ENCODE peak calls at places on chromosomes 11 and 22, in six cellular contexts. H is PC-3, K is H9, Q is IMR-90, Y is HCT116, R is hepatocyte. O is an unnamed sample.

GRCh38 chr22:20438678-20439492 is 1.3 kb upstream of the SCARF2 start:
- DNase-seq in H (no peak), K (peak), Q (no peak), Y (no peak), R (no peak), O (no peak)

GRCh38 chr11:111641339-111642015 is 39.2 kb downstream of the SIK2 start:
- DNase-seq in H (no peak), K (no peak), Q (no peak), Y (no peak), R (no peak), O (peak)

GRCh38 chr11:115927823-115928329 is 423.7 kb upstream of the CADM1 start:
- DNase-seq in H (no peak), K (no peak), Q (no peak), Y (no peak), R (no peak), O (no peak)

GRCh38 chr11:117366875-117367274 is 39.2 kb downstream of the CEP164 start:
- DNase-seq in H (no peak), K (no peak), Q (no peak), Y (no peak), R (no peak), O (no peak)

GRCh38 chr11:47768090-47768620 is 1.0 kb upstream of the FNBP4 start:
- DNase-seq in H (peak), K (no peak), Q (peak), Y (no peak), R (peak), O (peak)

GRCh38 chr11:121318848-121319834 is 26.6 kb downstream of the SC5D start:
- DNase-seq in H (peak), K (no peak), Q (peak), Y (peak), R (peak), O (peak)

GRCh38 chr11:94402355-94402754 is 1.1 kb upstream of the GPR83 start:
- DNase-seq in H (peak), K (no peak), Q (no peak), Y (no peak), R (no peak), O (no peak)

GRCh38 chr22:17471901-17472566 is 91.3 kb upstream of the SLC25A18 start:
- DNase-seq in H (no peak), K (no peak), Q (no peak), Y (no peak), R (no peak), O (no peak)

GRCh38 chr11:122556605-122557004 is 98.9 kb upstream of the UBASH3B start:
- DNase-seq in H (no peak), K (peak), Q (no peak), Y (no peak), R (peak), O (no peak)

GRCh38 chr22:35995772-35996171 is 32.9 kb downstream of the RBFOX2 start:
- DNase-seq in H (peak), K (no peak), Q (peak), Y (no peak), R (peak), O (peak)

GRCh38 chr11:10893713-10894112 is 35.9 kb upstream of the ZBED5 start:
- DNase-seq in H (peak), K (no peak), Q (peak), Y (no peak), R (peak), O (no peak)

GRCh38 chr11:131195801-131196517 is 174.5 kb upstream of the NTM start:
- DNase-seq in H (peak), K (no peak), Q (peak), Y (no peak), R (peak), O (no peak)

GRCh38 chr11:44324787-44325525 is 15.0 kb upstream of the ALX4 start:
- DNase-seq in H (peak), K (no peak), Q (no peak), Y (no peak), R (peak), O (no peak)

GRCh38 chr11:69462106-69463045 is 19.1 kb upstream of the LINC01488 start:
- DNase-seq in H (no peak), K (no peak), Q (no peak), Y (no peak), R (no peak), O (no peak)

GRCh38 chr11:63012450-63013238 is 3.0 kb downstream of the SLC22A8 start:
- DNase-seq in H (no peak), K (no peak), Q (no peak), Y (no peak), R (peak), O (no peak)

GRCh38 chr11:62088331-62088933 is 35.4 kb upstream of the INCENP start:
- DNase-seq in H (peak), K (no peak), Q (no peak), Y (no peak), R (no peak), O (no peak)

GRCh38 chr11:39992550-39992949 is 1466.9 kb downstream of the LRRC4C start:
- DNase-seq in H (no peak), K (no peak), Q (no peak), Y (no peak), R (no peak), O (no peak)

GRCh38 chr11:128399186-128399585 is 188.2 kb downstream of the ETS1 start:
- DNase-seq in H (peak), K (no peak), Q (peak), Y (no peak), R (peak), O (peak)

GRCh38 chr11:118263694-118264567 is at the start of gene MPZL2:
- DNase-seq in H (peak), K (peak), Q (no peak), Y (peak), R (peak), O (peak)

GRCh38 chr11:1676254-1676740 is 20.7 kb upstream of the KRTAP5-6 start:
- DNase-seq in H (no peak), K (no peak), Q (no peak), Y (no peak), R (no peak), O (no peak)

GRCh38 chr11:117587416-117587815 is 209.6 kb downstream of the DSCAML1 start:
- DNase-seq in H (no peak), K (no peak), Q (no peak), Y (no peak), R (no peak), O (no peak)

GRCh38 chr11:111372538-111372937 is 6.5 kb downstream of the POU2AF1 start:
- DNase-seq in H (no peak), K (no peak), Q (no peak), Y (no peak), R (no peak), O (no peak)

GRCh38 chr11:86046111-86046510 is 22.8 kb downstream of the PICALM start:
- DNase-seq in H (no peak), K (no peak), Q (no peak), Y (no peak), R (no peak), O (no peak)

GRCh38 chr11:10878408-10879214 is 20.8 kb upstream of the ZBED5 start:
- DNase-seq in H (peak), K (peak), Q (peak), Y (peak), R (peak), O (peak)

GRCh38 chr11:15326535-15326934 is 211.8 kb downstream of the INSC start:
- DNase-seq in H (no peak), K (no peak), Q (no peak), Y (no peak), R (no peak), O (no peak)

GRCh38 chr11:125083312-125084056 is 20.4 kb downstream of the SLC37A2 start:
- DNase-seq in H (no peak), K (no peak), Q (no peak), Y (no peak), R (no peak), O (no peak)

GRCh38 chr11:64378335-64378884 is 19.4 kb downstream of the RPS6KA4 start:
- DNase-seq in H (peak), K (no peak), Q (no peak), Y (no peak), R (no peak), O (no peak)

GRCh38 chr11:10934293-10934850 is 76.5 kb upstream of the ZBED5 start:
- DNase-seq in H (peak), K (peak), Q (no peak), Y (peak), R (no peak), O (peak)

GRCh38 chr11:125342281-125342980 is 153.6 kb downstream of the FEZ1 start:
- DNase-seq in H (no peak), K (no peak), Q (no peak), Y (no peak), R (peak), O (no peak)

GRCh38 chr11:2992234-2992999 is at the start of gene NAP1L4:
- DNase-seq in H (peak), K (peak), Q (peak), Y (peak), R (peak), O (peak)

GRCh38 chr11:64868904-64869570 is 9.4 kb downstream of the EHD1 start:
- DNase-seq in H (peak), K (no peak), Q (peak), Y (no peak), R (no peak), O (peak)

GRCh38 chr11:6681505-6681904 is 1.6 kb downstream of the MRPL17 start:
- DNase-seq in H (no peak), K (no peak), Q (no peak), Y (no peak), R (no peak), O (no peak)
- TF ChIP-seq CTCF in H (no peak), K (no peak), Q (no peak), Y (no peak), R (no peak), O (no peak)

DNA sequence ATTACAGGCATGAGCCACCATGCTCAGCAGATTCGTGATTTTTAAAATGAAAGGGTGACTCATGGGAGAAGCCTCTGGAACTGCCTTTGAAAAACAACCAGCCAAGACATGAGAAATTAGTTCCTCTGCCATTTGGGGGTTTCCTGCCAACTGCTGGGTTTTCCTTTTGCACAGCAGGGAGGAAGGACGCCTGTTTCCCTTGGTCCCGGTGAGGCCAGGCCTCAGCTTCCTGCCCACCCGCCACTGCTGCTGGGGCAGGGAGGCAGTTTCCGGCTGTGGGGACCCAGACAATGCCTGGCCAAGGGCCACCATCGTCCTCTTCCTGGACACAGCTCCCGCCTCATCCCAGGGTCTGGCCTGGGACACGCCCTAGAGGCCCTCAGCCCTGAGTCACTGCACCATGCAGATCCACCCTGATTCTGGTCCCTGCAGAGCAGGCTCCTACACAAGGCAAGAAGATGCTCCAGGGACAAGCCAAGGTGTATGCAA is 10.2 kb downstream of the PPM1F start:
- DNase-seq in H (peak), K (no peak), Q (peak), Y (peak), R (no peak), O (peak)
- H2AFZ ChIP-seq in H (peak), K (no peak), Q (peak), Y (no peak), R (no peak), O (no peak)

GRCh38 chr22:46596819-46597218 is 23.4 kb upstream of the GRAMD4 start:
- DNase-seq in H (peak), K (peak), Q (no peak), Y (peak), R (peak), O (no peak)
- TF ChIP-seq CTCF in H (peak), K (peak), Q (no peak), Y (no peak), R (peak), O (no peak)

GRCh38 chr11:103091024-103091423 is 936 bp downstream of the DCUN1D5 start:
- DNase-seq in H (peak), K (no peak), Q (peak), Y (no peak), R (peak), O (peak)
- H2AFZ ChIP-seq in H (no peak), K (no peak), Q (no peak), Y (no peak), R (peak), O (no peak)

GRCh38 chr22:37765953-37766566 is 41.7 kb upstream of the GCAT start:
- DNase-seq in H (no peak), K (no peak), Q (no peak), Y (no peak), R (no peak), O (no peak)

GRCh38 chr22:37765498-37765897 is 42.2 kb upstream of the GCAT start:
- DNase-seq in H (no peak), K (no peak), Q (no peak), Y (no peak), R (no peak), O (no peak)

GRCh38 chr22:37769056-37769455 is 38.7 kb upstream of the GCAT start:
- DNase-seq in H (no peak), K (no peak), Q (no peak), Y (no peak), R (no peak), O (no peak)

GRCh38 chr22:37771081-37771480 is 36.7 kb upstream of the GCAT start:
- DNase-seq in H (no peak), K (no peak), Q (no peak), Y (no peak), R (no peak), O (no peak)

GRCh38 chr22:37768273-37768672 is 39.5 kb upstream of the GCAT start:
- DNase-seq in H (no peak), K (no peak), Q (no peak), Y (no peak), R (no peak), O (no peak)
- TF ChIP-seq CTCF in H (peak), K (peak), Q (peak), Y (no peak), R (peak), O (peak)

GRCh38 chr11:17600316-17601205 is 53.5 kb downstream of the OTOG start:
- DNase-seq in H (no peak), K (no peak), Q (no peak), Y (no peak), R (no peak), O (no peak)

GRCh38 chr11:17602105-17603001 is 55.3 kb downstream of the OTOG start:
- DNase-seq in H (no peak), K (no peak), Q (no peak), Y (no peak), R (no peak), O (no peak)

GRCh38 chr11:17599460-17599925 is 52.4 kb downstream of the OTOG start:
- DNase-seq in H (no peak), K (no peak), Q (no peak), Y (no peak), R (peak), O (no peak)

GRCh38 chr11:17603056-17603825 is 56.2 kb downstream of the OTOG start:
- DNase-seq in H (no peak), K (no peak), Q (no peak), Y (no peak), R (no peak), O (no peak)

DNA sequence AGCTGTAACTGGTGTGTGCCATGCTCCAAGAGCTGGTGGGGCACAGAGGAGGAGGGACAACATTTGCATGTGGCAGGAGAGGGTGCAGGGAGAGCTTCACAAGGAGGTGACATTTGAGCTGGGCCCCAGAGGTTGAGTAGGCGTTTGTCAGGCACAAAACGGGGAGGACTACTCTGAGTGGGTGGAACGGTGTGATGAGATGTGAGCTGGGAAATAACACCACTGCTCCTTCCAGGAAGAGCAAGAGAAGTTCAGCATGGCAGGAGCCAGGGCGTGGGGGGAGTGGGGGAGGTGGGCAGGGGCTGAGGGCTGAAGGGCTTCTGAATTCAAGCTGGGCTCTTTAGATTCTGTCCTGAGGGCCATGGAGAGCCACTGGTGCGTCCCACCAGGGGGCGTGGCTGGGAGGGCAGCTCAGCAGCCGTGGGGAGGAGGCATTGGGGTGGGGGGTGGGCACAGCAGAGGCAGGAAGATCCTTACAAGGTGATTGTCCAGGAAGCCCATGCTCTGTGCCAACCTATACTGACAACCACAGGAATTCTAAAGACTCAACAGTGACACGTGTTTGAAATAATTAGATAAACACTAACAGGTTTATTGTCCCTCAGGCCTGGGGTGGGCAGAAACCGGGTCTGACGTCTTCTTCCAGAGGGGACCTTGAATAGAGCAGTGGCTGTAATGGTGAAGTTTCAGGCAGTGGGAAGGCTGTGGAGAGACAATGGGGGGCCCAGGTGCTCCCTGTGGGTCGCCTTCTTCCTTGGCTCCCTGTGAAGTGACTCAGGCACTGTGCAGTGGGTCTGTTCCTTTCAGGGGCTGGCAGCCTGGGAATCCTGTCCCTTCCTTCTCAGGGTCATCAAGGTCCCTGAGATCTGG is 54.4 kb downstream of the OTOG start:
- DNase-seq in H (no peak), K (no peak), Q (no peak), Y (no peak), R (no peak), O (no peak)
- H2AFZ ChIP-seq in H (no peak), K (no peak), Q (no peak), Y (no peak), R (no peak), O (no peak)

GRCh38 chr11:97269527-97269926 is 879.7 kb downstream of the JRKL start:
- DNase-seq in H (peak), K (no peak), Q (no peak), Y (no peak), R (peak), O (no peak)
- TF ChIP-seq CTCF in H (peak), K (peak), Q (no peak), Y (no peak), R (peak), O (no peak)

GRCh38 chr22:27629908-27630733 is 171.4 kb downstream of the MN1 start:
- DNase-seq in H (no peak), K (no peak), Q (no peak), Y (no peak), R (no peak), O (no peak)
- H2AFZ ChIP-seq in H (no peak), K (no peak), Q (no peak), Y (no peak), R (no peak), O (no peak)

O was measured in endothelial cell of umbilical vein.